ENCODE peak calls at places on chromosomes 3 and 15, in eight cellular contexts. Q is activated CD4-positive, alpha-beta T cell treated with anti-CD3 and anti-CD28 coated beads for 48 hours; M is stimulated activated CD8-positive, alpha-beta memory T cell treated with anti-CD3 and anti-CD28 coated beads, Interleukin-12 subunit alpha, Interleukin-12 subunit beta, amount 100 ng/mL, for 1 hour; R is stimulated activated naive CD4-positive, alpha-beta T cell; O is ureter; P is A549; D is left ventricle myocardium inferior; T is retina. I is an unnamed sample.
A peak's percentile ranks its signal among the peaks of the same experiment; 100 is the strongest.

GRCh38 chr3:173140986-173141385 is at the start of gene SPATA16:
- DNase-seq in D (no peak), O (no peak), Q (no peak), T (no peak), M (no peak), R (no peak), P (no peak), I (no peak)

GRCh38 chr3:99878005-99878404 is 60.3 kb downstream of the CMSS1 start:
- DNase-seq in T (no peak), O (no peak), P (peak; percentile 40), R (no peak), M (no peak), Q (no peak), D (no peak), I (no peak)

GRCh38 chr15:38069506-38069905 is 135.1 kb downstream of the TMCO5A start:
- DNase-seq in P (peak; percentile 49), M (no peak), R (no peak), Q (peak; percentile 13), D (no peak), T (peak; percentile 54), O (no peak), I (peak; percentile 64)

GRCh38 chr3:81764665-81765064 is 3.2 kb upstream of the GBE1 start:
- DNase-seq in R (no peak), Q (no peak), T (no peak), D (no peak), O (no peak), P (no peak), M (no peak), I (no peak)

GRCh38 chr15:31434418-31435255 is 108.0 kb downstream of the KLF13 start:
- DNase-seq in P (no peak), T (peak; percentile 13), D (peak; percentile 54), O (peak; percentile 64), R (peak; percentile 85), Q (peak; percentile 92), M (peak; percentile 70), I (peak; percentile 66)

GRCh38 chr15:99474981-99475753 is 90.6 kb upstream of the MEF2A start:
- DNase-seq in R (no peak), M (no peak), D (peak; percentile 73), O (no peak), T (peak; percentile 31), P (no peak), Q (no peak), I (peak; percentile 63)

GRCh38 chr15:49297584-49297983 is 125.5 kb upstream of the FGF7 start:
- DNase-seq in M (no peak), O (no peak), D (no peak), P (no peak), T (no peak), R (no peak), Q (no peak), I (no peak)

GRCh38 chr15:26132786-26133185 is 269.7 kb upstream of the ATP10A start:
- DNase-seq in D (no peak), M (no peak), Q (no peak), O (no peak), P (no peak), T (no peak), R (no peak), I (no peak)

GRCh38 chr3:13076255-13076654 is 3.0 kb upstream of the IQSEC1 start:
- DNase-seq in Q (no peak), P (no peak), D (no peak), M (no peak), T (no peak), O (no peak), R (no peak), I (no peak)

I was measured in lung.